ENCODE peak calls at places on chromosome 7, in nine cellular contexts. C is heart right ventricle, D is PC-9, X is psoas muscle, B is lower lobe of right lung, E is right atrium auricular region, P is sigmoid colon, W is right lobe of liver, J is left ventricle myocardium inferior. Q is an unnamed sample. For H3K4me1, the result is how much of the 10 kb centered on the place peaks cover.

GRCh38 chr7:142880886-142881505 is 4.5 kb downstream of the TRPV6 start:
- DNase-seq in C (no peak), D (no peak), X (no peak), B (no peak), E (no peak), P (no peak), W (peak), J (no peak), Q (peak)

GRCh38 chr7:106644999-106645398 is 16.0 kb downstream of the CCDC71L start:
- DNase-seq in C (no peak), D (no peak), X (no peak), B (no peak), E (no peak), P (no peak), W (no peak), J (no peak), Q (no peak)

GRCh38 chr7:45138433-45139267 is 18.9 kb upstream of the RAMP3 start:
- DNase-seq in C (no peak), D (no peak), X (no peak), B (no peak), E (no peak), P (no peak), W (no peak), J (no peak), Q (no peak)

GRCh38 chr7:70712942-70713341 is 419.0 kb upstream of the GALNT17 start:
- DNase-seq in C (no peak), D (no peak), X (peak), B (no peak), E (no peak), P (no peak), W (peak), J (no peak), Q (no peak)

GRCh38 chr7:158273138-158273651 is 314.4 kb downstream of the PTPRN2 start:
- DNase-seq in C (no peak), D (no peak), X (peak), B (no peak), E (no peak), P (peak), W (peak), J (no peak), Q (peak)

GRCh38 chr7:90816511-90817142 is 220.5 kb downstream of the CDK14 start:
- DNase-seq in C (no peak), D (peak), X (no peak), B (no peak), E (no peak), P (no peak), W (no peak), J (no peak), Q (no peak)

GRCh38 chr7:6375346-6376101 is 72.2 kb downstream of the DAGLB start:
- DNase-seq in C (no peak), D (no peak), X (no peak), B (no peak), E (no peak), P (no peak), W (no peak), J (no peak), Q (no peak)

GRCh38 chr7:69962077-69962855 is 364.0 kb downstream of the AUTS2 start:
- DNase-seq in C (peak), D (no peak), X (peak), B (peak), E (no peak), P (no peak), W (peak), J (peak), Q (peak)

GRCh38 chr7:44881610-44882009 is 3.7 kb downstream of the PURB start:
- DNase-seq in C (no peak), D (no peak), X (no peak), B (no peak), E (no peak), P (no peak), W (no peak), J (no peak), Q (no peak)

GRCh38 chr7:135409845-135410545 is 99.9 kb downstream of the CNOT4 start:
- DNase-seq in C (no peak), D (no peak), X (no peak), B (no peak), E (no peak), P (no peak), W (no peak), J (no peak), Q (no peak)

GRCh38 chr7:55420535-55420934 is 55.4 kb downstream of the LANCL2 start:
- DNase-seq in C (no peak), D (no peak), X (no peak), B (no peak), E (no peak), P (no peak), W (no peak), J (no peak), Q (no peak)

GRCh38 chr7:112596260-112596659 is 115.5 kb downstream of the LSMEM1 start:
- DNase-seq in C (no peak), D (no peak), X (no peak), B (no peak), E (no peak), P (no peak), W (no peak), J (no peak), Q (no peak)

GRCh38 chr7:70836279-70836678 is 295.7 kb upstream of the GALNT17 start:
- DNase-seq in C (no peak), D (no peak), X (no peak), B (no peak), E (no peak), P (no peak), W (no peak), J (no peak), Q (no peak)

GRCh38 chr7:17472518-17472917 is 174.1 kb downstream of the AHR start:
- DNase-seq in C (no peak), D (no peak), X (no peak), B (no peak), E (no peak), P (no peak), W (no peak), J (no peak), Q (no peak)

GRCh38 chr7:37405128-37405527 is 43.5 kb downstream of the ELMO1 start:
- DNase-seq in C (no peak), D (no peak), X (no peak), B (no peak), E (no peak), P (no peak), W (no peak), J (no peak), Q (no peak)

GRCh38 chr7:129405527-129405926 is 28.7 kb upstream of the STRIP2 start:
- DNase-seq in C (no peak), D (no peak), X (no peak), B (no peak), E (no peak), P (no peak), W (no peak), J (no peak), Q (no peak)

GRCh38 chr7:149692557-149692982 is 80.8 kb downstream of the ZNF467 start:
- DNase-seq in C (no peak), D (no peak), X (no peak), B (no peak), E (no peak), P (no peak), W (no peak), J (no peak), Q (no peak)

GRCh38 chr7:144854839-144855424 is 19.1 kb upstream of the TPK1 start:
- DNase-seq in C (no peak), D (no peak), X (no peak), B (no peak), E (no peak), P (no peak), W (no peak), J (no peak), Q (no peak)

GRCh38 chr7:36514289-36515243 is 124.9 kb downstream of the ANLN start:
- DNase-seq in C (no peak), D (no peak), X (no peak), B (no peak), E (no peak), P (no peak), W (no peak), J (no peak), Q (no peak)

GRCh38 chr7:26061340-26062239 is 90.4 kb upstream of the NFE2L3 start:
- DNase-seq in C (peak), D (peak), X (peak), B (peak), E (no peak), P (no peak), W (peak), J (peak), Q (peak)

GRCh38 chr7:139647812-139648616 is 124.5 kb downstream of the CLEC2L start:
- DNase-seq in C (no peak), D (no peak), X (no peak), B (no peak), E (no peak), P (no peak), W (no peak), J (no peak), Q (no peak)

GRCh38 chr7:28151965-28152364 is 28.6 kb downstream of the JAZF1 start:
- DNase-seq in C (no peak), D (no peak), X (no peak), B (no peak), E (no peak), P (no peak), W (no peak), J (no peak), Q (no peak)

GRCh38 chr7:144057954-144058353 is 9.2 kb downstream of the OR2A5 start:
- DNase-seq in C (no peak), D (no peak), X (no peak), B (no peak), E (no peak), P (no peak), W (no peak), J (no peak), Q (no peak)

GRCh38 chr7:36652431-36652830 is 71.9 kb downstream of the AOAH start:
- DNase-seq in C (no peak), D (no peak), X (no peak), B (no peak), E (no peak), P (no peak), W (no peak), J (no peak), Q (no peak)

GRCh38 chr7:134878731-134879295 is 99.4 kb downstream of the CALD1 start:
- DNase-seq in C (no peak), D (no peak), X (no peak), B (no peak), E (no peak), P (no peak), W (no peak), J (no peak), Q (no peak)

GRCh38 chr7:55370001-55370400 is 4.9 kb downstream of the LANCL2 start:
- DNase-seq in C (no peak), D (no peak), X (no peak), B (no peak), E (no peak), P (no peak), W (no peak), J (no peak), Q (no peak)

GRCh38 chr7:29091121-29091601 is 55.2 kb downstream of the CPVL start:
- DNase-seq in C (peak), D (no peak), X (peak), B (no peak), E (no peak), P (no peak), W (no peak), J (peak), Q (no peak)

GRCh38 chr7:94556028-94556427 is 46.4 kb downstream of the CASD1 start:
- DNase-seq in C (no peak), D (no peak), X (no peak), B (no peak), E (no peak), P (no peak), W (no peak), J (no peak), Q (no peak)

GRCh38 chr7:127367679-127368078 is 24.8 kb downstream of the ZNF800 start:
- DNase-seq in C (no peak), D (no peak), X (no peak), B (no peak), E (no peak), P (no peak), W (no peak), J (no peak), Q (no peak)
- H3K27ac ChIP-seq in C (no peak), D (no peak), X (no peak), B (no peak), E (no peak), P (no peak), W (no peak), J (no peak), Q (no peak)

DNA sequence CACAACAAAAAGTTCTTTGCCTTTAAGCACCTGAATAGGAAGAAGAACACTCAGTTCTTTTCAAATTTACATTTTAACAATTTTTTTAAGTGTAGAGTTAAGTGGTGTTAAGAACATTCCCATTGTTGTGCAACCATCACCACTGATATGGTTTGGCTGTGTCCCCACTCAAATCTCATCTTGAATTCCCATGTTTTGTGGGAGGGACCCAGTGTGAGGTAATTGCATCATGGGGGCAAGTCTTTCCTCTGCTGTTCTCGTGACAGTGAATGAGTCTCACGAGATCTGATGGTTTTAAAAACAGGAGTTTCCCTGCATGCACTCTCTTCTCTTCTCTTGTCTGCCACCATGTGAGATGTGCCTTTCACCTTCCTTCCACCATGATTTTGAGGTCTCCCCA is 155.7 kb downstream of the PLXNA4 start:
- DNase-seq in C (no peak), D (no peak), X (no peak), B (no peak), E (no peak), P (no peak), W (no peak), J (no peak), Q (no peak)
- H3K4me1 ChIP-seq in C (half or more), D (under half), X (under half), B (under half), E (half or more), P (under half), W (under half), J (half or more), Q (under half)

DNA sequence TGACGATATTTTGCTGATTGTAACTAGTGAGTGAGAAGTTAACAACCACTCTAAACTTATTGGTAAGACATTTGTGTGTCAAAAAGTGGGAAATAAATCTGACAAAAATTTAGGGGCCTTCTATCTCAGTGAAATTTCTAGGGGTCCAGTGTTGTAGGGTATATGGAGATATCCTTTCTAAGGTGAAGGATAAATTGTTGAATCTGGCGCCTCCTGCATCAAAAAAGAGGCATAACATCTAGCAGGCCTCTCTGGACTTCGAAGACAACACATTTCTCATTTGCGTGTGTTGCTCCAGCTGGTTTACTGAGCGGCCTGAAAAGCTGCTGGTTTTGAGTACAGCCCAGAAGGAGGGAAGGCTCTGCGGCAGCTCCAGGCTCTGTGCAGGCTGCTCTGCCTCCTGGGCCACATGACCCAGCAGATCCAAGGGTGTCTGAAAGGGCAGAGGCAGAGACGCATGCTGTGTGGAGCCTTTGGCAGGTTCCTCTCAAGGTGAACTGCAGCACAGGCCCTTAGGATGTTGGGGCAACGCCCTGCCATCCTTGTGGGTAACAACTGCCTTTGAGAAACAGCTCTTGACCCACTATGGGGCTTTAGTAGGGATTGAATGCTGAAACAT is 72.4 kb downstream of the LMBR1 start:
- DNase-seq in C (no peak), D (no peak), X (no peak), B (no peak), E (no peak), P (no peak), W (no peak), J (no peak), Q (no peak)
- TF ChIP-seq CTCF in C (no peak), D (peak), X (no peak), B (no peak), E (no peak), P (no peak), W (no peak), J (peak), Q (peak)

GRCh38 chr7:1998146-1998545 is 234.6 kb downstream of the MAD1L1 start:
- DNase-seq in C (peak), D (no peak), X (peak), B (no peak), E (no peak), P (no peak), W (no peak), J (no peak), Q (no peak)
- H3K27ac ChIP-seq in C (no peak), D (no peak), X (no peak), B (no peak), E (no peak), P (no peak), W (no peak), J (no peak), Q (no peak)

GRCh38 chr7:102284399-102284798 is 2.3 kb upstream of the SH2B2 start:
- DNase-seq in C (no peak), D (no peak), X (no peak), B (no peak), E (no peak), P (no peak), W (no peak), J (no peak), Q (no peak)

GRCh38 chr7:102281785-102282184 is 4.9 kb upstream of the SH2B2 start:
- DNase-seq in C (no peak), D (no peak), X (no peak), B (no peak), E (no peak), P (no peak), W (no peak), J (no peak), Q (no peak)

GRCh38 chr7:102282465-102283362 is 4.0 kb upstream of the SH2B2 start:
- DNase-seq in C (no peak), D (no peak), X (no peak), B (no peak), E (no peak), P (no peak), W (no peak), J (no peak), Q (no peak)

GRCh38 chr7:102284891-102285540 is 1.7 kb upstream of the SH2B2 start:
- DNase-seq in C (peak), D (no peak), X (peak), B (peak), E (peak), P (peak), W (no peak), J (peak), Q (peak)

GRCh38 chr7:102283477-102284189 is 3.0 kb upstream of the SH2B2 start:
- DNase-seq in C (no peak), D (no peak), X (no peak), B (no peak), E (no peak), P (no peak), W (no peak), J (no peak), Q (no peak)
- H3K4me1 ChIP-seq in C (under half), D (under half), X (under half), B (under half), E (under half), P (under half), W (under half), J (under half), Q (under half)

Q was measured in upper lobe of right lung.